ENCODE peak calls at places on chromosome 5, in seven cellular contexts. Y is GM20000, M is PC-9, F is A172, O is LoVo, W is NT2/D1, S is iris pigment epithelial cell. R is an unnamed sample.

GRCh38 chr5:119279093-119279492 is 76.7 kb upstream of the TNFAIP8 start:
- DNase-seq in Y (no peak), M (no peak), F (no peak), O (no peak), W (no peak), S (no peak), R (no peak)

GRCh38 chr5:142726188-142726731 is 40.4 kb upstream of the FGF1 start:
- DNase-seq in Y (no peak), M (no peak), F (peak; percentile 49), O (no peak), W (no peak), S (peak; percentile 89), R (no peak)

GRCh38 chr5:1293416-1293996 is 1.4 kb downstream of the TERT start:
- DNase-seq in Y (no peak), M (no peak), F (no peak), O (no peak), W (no peak), S (no peak), R (no peak)

GRCh38 chr5:136053336-136054121 is 24.7 kb downstream of the TGFBI start:
- DNase-seq in Y (no peak), M (peak; percentile 89), F (peak; percentile 98), O (peak; percentile 89), W (peak; percentile 39), S (peak; percentile 98), R (no peak)

GRCh38 chr5:68224561-68225187 is 9.1 kb downstream of the PIK3R1 start:
- DNase-seq in Y (no peak), M (no peak), F (no peak), O (peak; percentile 10), W (no peak), S (peak; percentile 65), R (no peak)

GRCh38 chr5:126811515-126812198 is 34.7 kb downstream of the LMNB1 start:
- DNase-seq in Y (no peak), M (no peak), F (peak; percentile 88), O (no peak), W (no peak), S (peak; percentile 94), R (no peak)

GRCh38 chr5:131270809-131271208 is 7.0 kb downstream of the CDC42SE2 start:
- DNase-seq in Y (no peak), M (peak; percentile 30), F (peak; percentile 45), O (peak; percentile 71), W (no peak), S (peak; percentile 62), R (no peak)

GRCh38 chr5:16061163-16061562 is 118.4 kb downstream of the MARCHF11 start:
- DNase-seq in Y (no peak), M (no peak), F (no peak), O (no peak), W (no peak), S (no peak), R (no peak)

GRCh38 chr5:170302729-170303501 is 5.3 kb upstream of the LCP2 start:
- DNase-seq in Y (peak; percentile 78), M (no peak), F (no peak), O (no peak), W (no peak), S (no peak), R (no peak)

GRCh38 chr5:40834391-40834848 is 602 bp downstream of the RPL37 start:
- DNase-seq in Y (no peak), M (no peak), F (peak; percentile 26), O (no peak), W (no peak), S (peak; percentile 44), R (no peak)

GRCh38 chr5:91383956-91384300 is 811 bp upstream of the ARRDC3 start:
- DNase-seq in Y (no peak), M (no peak), F (peak; percentile 30), O (peak; percentile 15), W (no peak), S (no peak), R (peak; percentile 3)

GRCh38 chr5:96733771-96734498 is 71.8 kb downstream of the CAST start:
- DNase-seq in Y (no peak), M (peak; percentile 77), F (peak; percentile 19), O (peak; percentile 31), W (no peak), S (peak; percentile 60), R (no peak)

GRCh38 chr5:146426853-146427618 is 20.1 kb upstream of the TCERG1 start:
- DNase-seq in Y (peak; percentile 60), M (no peak), F (peak; percentile 71), O (peak; percentile 72), W (no peak), S (peak; percentile 41), R (no peak)

GRCh38 chr5:56676091-56676768 is 139.1 kb upstream of the MAP3K1 start:
- DNase-seq in Y (no peak), M (peak; percentile 26), F (no peak), O (peak; percentile 40), W (no peak), S (no peak), R (no peak)

GRCh38 chr5:179836225-179837019 is 15.7 kb downstream of the SQSTM1 start:
- DNase-seq in Y (peak; percentile 68), M (peak; percentile 49), F (peak; percentile 74), O (no peak), W (no peak), S (peak; percentile 53), R (no peak)

GRCh38 chr5:170411100-170411499 is 21.9 kb upstream of the KCNMB1 start:
- DNase-seq in Y (peak; percentile 38), M (no peak), F (no peak), O (no peak), W (no peak), S (no peak), R (no peak)

GRCh38 chr5:33891731-33892418 is at the start of gene ADAMTS12:
- DNase-seq in Y (peak; percentile 67), M (peak; percentile 87), F (peak; percentile 44), O (no peak), W (peak; percentile 48), S (peak; percentile 78), R (no peak)

GRCh38 chr5:135013947-135014570 is 20.0 kb downstream of the PITX1 start:
- DNase-seq in Y (no peak), M (no peak), F (no peak), O (no peak), W (no peak), S (peak; percentile 22), R (no peak)

GRCh38 chr5:77957-78804 is 13.8 kb upstream of the PLEKHG4B start:
- DNase-seq in Y (no peak), M (peak; percentile 76), F (peak; percentile 41), O (peak; percentile 12), W (no peak), S (peak; percentile 13), R (no peak)

GRCh38 chr5:72558383-72558782 is 51.2 kb upstream of the ZNF366 start:
- DNase-seq in Y (no peak), M (no peak), F (no peak), O (no peak), W (no peak), S (no peak), R (no peak)

GRCh38 chr5:140821375-140822280 is at the start of gene PCDHA5:
- DNase-seq in Y (no peak), M (no peak), F (no peak), O (no peak), W (no peak), S (peak; percentile 7), R (no peak)

GRCh38 chr5:147558826-147559225 is 49.0 kb upstream of the DPYSL3 start:
- DNase-seq in Y (peak; percentile 9), M (no peak), F (peak; percentile 90), O (no peak), W (no peak), S (peak; percentile 82), R (no peak)

GRCh38 chr5:79924936-79925893 is 65.8 kb downstream of the MTX3 start:
- DNase-seq in Y (peak; percentile 11), M (no peak), F (no peak), O (no peak), W (peak; percentile 5), S (peak; percentile 38), R (no peak)

GRCh38 chr5:395156-395920 is 47.6 kb upstream of the EXOC3 start:
- DNase-seq in Y (no peak), M (peak; percentile 86), F (peak; percentile 62), O (no peak), W (no peak), S (peak; percentile 24), R (no peak)

GRCh38 chr5:54836959-54837534 is 148.3 kb downstream of the ESM1 start:
- DNase-seq in Y (no peak), M (no peak), F (no peak), O (no peak), W (no peak), S (peak; percentile 83), R (no peak)

GRCh38 chr5:142821733-142822487 is 51.7 kb downstream of the ARHGAP26 start:
- DNase-seq in Y (no peak), M (no peak), F (peak; percentile 95), O (peak; percentile 94), W (no peak), S (peak; percentile 90), R (no peak)

GRCh38 chr5:175652741-175653663 is 4.9 kb upstream of the HRH2 start:
- DNase-seq in Y (no peak), M (no peak), F (peak; percentile 72), O (no peak), W (no peak), S (no peak), R (no peak)

GRCh38 chr5:71483355-71483754 is 27.9 kb downstream of the BDP1 start:
- DNase-seq in Y (no peak), M (no peak), F (peak; percentile 75), O (peak; percentile 65), W (no peak), S (peak; percentile 92), R (no peak)

GRCh38 chr5:118533923-118534322 is 454.4 kb downstream of the DTWD2 start:
- DNase-seq in Y (no peak), M (no peak), F (no peak), O (no peak), W (no peak), S (no peak), R (no peak)

GRCh38 chr5:54651482-54652076 is 134.0 kb downstream of the SNX18 start:
- DNase-seq in Y (no peak), M (peak; percentile 22), F (no peak), O (peak; percentile 47), W (no peak), S (peak; percentile 36), R (no peak)

GRCh38 chr5:181207214-181207959 is 2.4 kb upstream of the TRIM7 start:
- DNase-seq in Y (peak; percentile 63), M (peak; percentile 86), F (peak; percentile 95), O (peak; percentile 85), W (no peak), S (peak; percentile 89), R (no peak)

GRCh38 chr5:32138839-32139493 is 35.2 kb downstream of the GOLPH3 start:
- DNase-seq in Y (no peak), M (no peak), F (no peak), O (no peak), W (no peak), S (peak; percentile 59), R (peak; percentile 24)

R was measured in occipital lobe.